ENCODE peak calls at places on chromosomes 1 and 21, in six cellular contexts. C is BJ, J is left ventricle myocardium inferior, K is HL-60, H is adrenal gland, E is lung. U is an unnamed sample.

GRCh38 chr21:17461014-17461413 is 51.8 kb upstream of the CXADR start:
- DNase-seq in H (peak; percentile 74), C (peak; percentile 41), J (no peak), K (no peak), E (peak; percentile 42), U (peak; percentile 30)

GRCh38 chr1:62962794-62963776 is 179.2 kb downstream of the ATG4C start:
- DNase-seq in E (no peak), H (peak; percentile 52), K (peak; percentile 42), J (no peak), C (no peak), U (peak; percentile 43)

GRCh38 chr1:240784776-240785175 is 172.8 kb upstream of the GREM2 start:
- DNase-seq in E (no peak), K (no peak), C (no peak), H (no peak), J (no peak), U (no peak)

GRCh38 chr1:228857611-228858010 is 122.3 kb downstream of the RHOU start:
- DNase-seq in C (no peak), E (no peak), J (no peak), K (no peak), H (no peak), U (no peak)

GRCh38 chr1:56302878-56303277 is 276.5 kb downstream of the PLPP3 start:
- DNase-seq in J (no peak), H (no peak), K (no peak), E (no peak), C (no peak), U (no peak)

GRCh38 chr1:116382857-116383256 is 9.8 kb downstream of the ATP1A1 start:
- DNase-seq in J (no peak), C (no peak), H (no peak), E (no peak), K (no peak), U (no peak)

GRCh38 chr1:81802601-81803422 is 2.1 kb downstream of the ADGRL2 start:
- DNase-seq in J (peak; percentile 80), K (no peak), C (no peak), E (peak; percentile 48), H (peak; percentile 76), U (peak; percentile 61)

GRCh38 chr1:41876533-41877445 is 41.9 kb downstream of the HIVEP3 start:
- DNase-seq in K (no peak), C (no peak), J (no peak), H (no peak), E (no peak), U (no peak)

GRCh38 chr1:37867784-37868183 is 8.4 kb upstream of the MTF1 start:
- DNase-seq in C (no peak), J (no peak), H (no peak), E (no peak), K (no peak), U (no peak)

GRCh38 chr1:1371354-1371740 is 3.7 kb downstream of the AURKAIP1 start:
- DNase-seq in J (no peak), C (no peak), K (peak; percentile 78), E (no peak), H (no peak), U (no peak)

GRCh38 chr21:43331962-43332458 is 94.9 kb downstream of the SIK1 start:
- DNase-seq in J (no peak), K (no peak), C (no peak), H (peak; percentile 73), E (no peak), U (no peak)

GRCh38 chr21:44337941-44338895 is 972 bp downstream of the CFAP410 start:
- DNase-seq in E (peak; percentile 63), H (peak; percentile 70), C (no peak), K (peak; percentile 26), J (peak; percentile 61), U (peak; percentile 75)

GRCh38 chr1:169877800-169878491 is 15.8 kb downstream of the SCYL3 start:
- DNase-seq in H (no peak), J (no peak), E (no peak), C (peak; percentile 87), K (no peak), U (no peak)

GRCh38 chr1:234911787-234912186 is 216.8 kb downstream of the TOMM20 start:
- DNase-seq in H (peak; percentile 23), C (no peak), K (no peak), E (no peak), J (no peak), U (no peak)

GRCh38 chr21:44365967-44366585 is 12.7 kb downstream of the TRPM2 start:
- DNase-seq in J (no peak), H (no peak), C (no peak), E (no peak), K (no peak), U (no peak)

GRCh38 chr1:202072211-202072610 is 50.5 kb upstream of the GPR37L1 start:
- DNase-seq in J (no peak), E (no peak), K (no peak), H (peak; percentile 63), C (no peak), U (peak; percentile 83)

GRCh38 chr1:180040034-180040433 is 85.4 kb downstream of the CEP350 start:
- DNase-seq in J (no peak), C (peak; percentile 30), H (peak; percentile 16), E (no peak), K (no peak), U (no peak)

GRCh38 chr1:151539321-151540020 is 638 bp upstream of the TUFT1 start:
- DNase-seq in K (peak; percentile 95), C (peak; percentile 51), H (peak; percentile 88), J (peak; percentile 59), E (peak; percentile 93), U (peak; percentile 97)

GRCh38 chr1:236534164-236534651 is 10.4 kb downstream of the LGALS8 start:
- DNase-seq in H (no peak), E (no peak), J (no peak), K (no peak), C (no peak), U (no peak)

GRCh38 chr1:92736395-92736794 is 48.5 kb downstream of the EVI5 start:
- DNase-seq in K (peak; percentile 24), C (no peak), J (no peak), E (no peak), H (no peak), U (no peak)

GRCh38 chr1:13730751-13731482 is 30.9 kb downstream of the PRDM2 start:
- DNase-seq in H (peak; percentile 23), E (peak; percentile 36), K (peak; percentile 74), C (no peak), J (no peak), U (peak; percentile 62)

GRCh38 chr1:160260436-160261382 is 1.6 kb downstream of the DCAF8 start:
- DNase-seq in C (peak; percentile 75), K (no peak), E (no peak), H (peak; percentile 19), J (no peak), U (no peak)

GRCh38 chr1:43351421-43352350 is 7.1 kb upstream of the CDC20 start:
- DNase-seq in E (no peak), J (no peak), H (no peak), K (no peak), C (no peak), U (no peak)

GRCh38 chr1:201336711-201337450 is 40.6 kb downstream of the TNNT2 start:
- DNase-seq in C (no peak), J (no peak), E (no peak), H (no peak), K (no peak), U (no peak)

GRCh38 chr1:230422221-230422981 is 3.7 kb downstream of the PGBD5 start:
- DNase-seq in K (no peak), E (no peak), H (no peak), C (no peak), J (no peak), U (no peak)

GRCh38 chr1:157992031-157992568 is 1.3 kb upstream of the KIRREL1 start:
- DNase-seq in J (peak; percentile 74), E (peak; percentile 74), H (peak; percentile 77), K (peak; percentile 38), C (no peak), U (peak; percentile 74)

GRCh38 chr1:17485280-17485679 is 45.8 kb upstream of the RCC2 start:
- DNase-seq in C (no peak), J (no peak), K (peak; percentile 7), E (no peak), H (peak; percentile 41), U (no peak)

GRCh38 chr1:17494114-17494729 is 45.3 kb upstream of the ARHGEF10L start:
- DNase-seq in K (peak; percentile 57), E (peak; percentile 64), H (peak; percentile 69), J (peak; percentile 62), C (no peak), U (peak; percentile 81)

GRCh38 chr1:17486242-17486641 is 46.8 kb upstream of the RCC2 start:
- DNase-seq in E (no peak), K (no peak), H (no peak), C (no peak), J (no peak), U (no peak)

DNA sequence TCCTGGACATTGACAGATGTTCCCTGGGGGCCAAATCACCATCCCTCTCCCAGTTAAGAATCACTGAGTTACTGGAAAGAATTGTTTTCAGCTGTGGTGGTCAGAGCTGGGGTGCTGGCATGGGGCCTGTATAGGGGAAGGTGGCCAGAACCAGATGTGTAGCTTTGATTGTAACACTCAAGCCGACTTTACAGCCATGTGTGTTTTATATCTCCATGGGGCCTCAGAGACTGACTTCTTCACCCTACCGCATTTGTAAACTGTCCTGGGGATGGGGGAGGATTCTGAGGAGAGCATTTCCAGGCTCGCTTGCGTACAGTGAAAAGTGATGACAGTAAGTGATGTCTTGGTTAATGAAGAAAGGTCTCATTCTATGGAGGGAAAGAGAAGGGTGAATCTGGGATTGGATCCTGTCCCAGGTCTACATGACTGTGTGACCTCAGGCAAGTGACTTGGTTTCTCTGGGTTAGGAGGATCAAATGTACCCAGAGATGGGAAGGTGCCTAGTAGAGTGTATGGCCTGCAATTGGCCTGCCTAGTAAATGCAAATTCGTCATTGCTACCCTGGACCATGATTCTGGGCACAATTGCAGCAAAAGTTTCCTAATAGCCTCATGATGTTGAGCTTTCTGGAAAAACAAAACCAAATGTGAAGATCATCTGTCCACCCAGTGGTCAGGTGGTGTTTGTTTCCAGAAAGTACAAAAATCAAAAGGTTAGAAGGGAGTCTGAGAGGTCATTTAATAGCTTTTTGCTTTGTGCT is 49.7 kb upstream of the RCC2 start:
- DNase-seq in C (no peak), H (no peak), E (no peak), K (no peak), J (no peak), U (no peak)
- TF ChIP-seq CTCF in C (no peak), H (no peak), E (no peak), K (no peak), J (no peak), U (no peak)

GRCh38 chr1:29478046-29478791 is 241.9 kb downstream of the PTPRU start:
- DNase-seq in C (no peak), J (no peak), H (no peak), E (no peak), K (no peak), U (no peak)
- H3K4me3 ChIP-seq in C (no peak overlapping the region), J (no peak overlapping the region), H (no peak overlapping the region), E (no peak overlapping the region), K (no peak overlapping the region), U (no peak overlapping the region)

GRCh38 chr1:47002211-47002610 is 21.3 kb upstream of the CYP4X1 start:
- DNase-seq in J (no peak), C (no peak), E (no peak), H (no peak), K (no peak), U (no peak)
- TF ChIP-seq CTCF in J (peak; percentile 36), C (no peak), E (no peak), H (no peak), K (peak; percentile 55), U (no peak)

DNA sequence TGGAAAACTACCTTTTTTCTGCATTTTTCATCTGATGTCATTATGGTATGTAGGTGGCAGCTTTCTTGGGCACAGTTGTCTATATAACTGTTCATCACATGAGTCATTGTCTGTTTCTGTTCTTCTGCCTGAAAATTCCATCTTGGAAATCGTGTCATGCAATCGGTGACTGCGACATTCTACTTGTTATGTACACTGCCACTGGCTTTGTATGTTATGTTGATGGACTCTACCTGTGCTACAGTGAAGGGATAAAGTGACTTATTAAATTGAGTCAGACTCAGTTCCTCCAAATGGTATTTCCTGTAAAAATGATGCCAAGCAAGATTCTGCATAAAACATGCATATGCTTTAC is 8.6 kb downstream of the SMAP2 start:
- DNase-seq in C (no peak), K (no peak), J (no peak), E (no peak), H (no peak), U (no peak)
- H3K4me3 ChIP-seq in C (no peak overlapping the region), K (no peak overlapping the region), J (no peak overlapping the region), E (no peak overlapping the region), H (no peak overlapping the region), U (no peak overlapping the region)

U was measured in colonic mucosa.